ENCODE peak calls at places on chromosomes 4 and X, in ten cellular contexts. One of them, this sample, is unnamed. For H3K4me1, the result is how much of the 10 kb centered on the place peaks cover.

GRCh38 chr4:179596621-179597020 is 2154.4 kb upstream of the AGA start:
- DNase-seq in aorta: no peak
- DNase-seq in right cardiac atrium: no peak
- DNase-seq in mesenchymal stem cell: peak
- DNase-seq in ovary: no peak
- DNase-seq in OCI-LY7: no peak
- DNase-seq in lower lobe of right lung: no peak
- DNase-seq in A549: no peak
- DNase-seq in lung: no peak
- DNase-seq in CD8-positive, alpha-beta memory T cell: no peak
- DNase-seq in this sample: no peak

GRCh38 chr4:20623936-20624335 is 76.3 kb upstream of the PACRGL start:
- DNase-seq in aorta: no peak
- DNase-seq in right cardiac atrium: no peak
- DNase-seq in mesenchymal stem cell: no peak
- DNase-seq in ovary: no peak
- DNase-seq in OCI-LY7: no peak
- DNase-seq in lower lobe of right lung: no peak
- DNase-seq in A549: no peak
- DNase-seq in lung: no peak
- DNase-seq in CD8-positive, alpha-beta memory T cell: no peak
- DNase-seq in this sample: no peak

GRCh38 chr4:177070533-177070932 is 239.1 kb upstream of the NEIL3 start:
- DNase-seq in aorta: no peak
- DNase-seq in right cardiac atrium: no peak
- DNase-seq in mesenchymal stem cell: no peak
- DNase-seq in ovary: no peak
- DNase-seq in OCI-LY7: no peak
- DNase-seq in lower lobe of right lung: no peak
- DNase-seq in A549: no peak
- DNase-seq in lung: no peak
- DNase-seq in CD8-positive, alpha-beta memory T cell: no peak
- DNase-seq in this sample: no peak

GRCh38 chrX:150879855-150880807 is 18.3 kb downstream of the CD99L2 start:
- DNase-seq in aorta: no peak
- DNase-seq in right cardiac atrium: no peak
- DNase-seq in mesenchymal stem cell: no peak
- DNase-seq in ovary: no peak
- DNase-seq in OCI-LY7: no peak
- DNase-seq in lower lobe of right lung: no peak
- DNase-seq in A549: no peak
- DNase-seq in lung: no peak
- DNase-seq in CD8-positive, alpha-beta memory T cell: no peak
- DNase-seq in this sample: no peak

GRCh38 chr4:1401409-1402020 is 4.7 kb downstream of the NKX1-1 start:
- DNase-seq in aorta: peak
- DNase-seq in right cardiac atrium: no peak
- DNase-seq in mesenchymal stem cell: no peak
- DNase-seq in ovary: peak
- DNase-seq in OCI-LY7: no peak
- DNase-seq in lower lobe of right lung: peak
- DNase-seq in A549: no peak
- DNase-seq in lung: no peak
- DNase-seq in CD8-positive, alpha-beta memory T cell: no peak
- DNase-seq in this sample: no peak

GRCh38 chr4:105189855-105190650 is 43.4 kb downstream of the TET2 start:
- DNase-seq in aorta: no peak
- DNase-seq in right cardiac atrium: no peak
- DNase-seq in mesenchymal stem cell: no peak
- DNase-seq in ovary: no peak
- DNase-seq in OCI-LY7: no peak
- DNase-seq in lower lobe of right lung: no peak
- DNase-seq in A549: no peak
- DNase-seq in lung: no peak
- DNase-seq in CD8-positive, alpha-beta memory T cell: no peak
- DNase-seq in this sample: no peak

GRCh38 chr4:35556387-35556786 is 687.9 kb downstream of the ARAP2 start:
- DNase-seq in aorta: no peak
- DNase-seq in right cardiac atrium: no peak
- DNase-seq in mesenchymal stem cell: no peak
- DNase-seq in ovary: no peak
- DNase-seq in OCI-LY7: no peak
- DNase-seq in lower lobe of right lung: no peak
- DNase-seq in A549: no peak
- DNase-seq in lung: no peak
- DNase-seq in CD8-positive, alpha-beta memory T cell: no peak
- DNase-seq in this sample: peak

GRCh38 chrX:20742106-20742505 is 475.4 kb upstream of the RPS6KA3 start:
- DNase-seq in aorta: no peak
- DNase-seq in right cardiac atrium: no peak
- DNase-seq in mesenchymal stem cell: no peak
- DNase-seq in ovary: no peak
- DNase-seq in OCI-LY7: no peak
- DNase-seq in lower lobe of right lung: no peak
- DNase-seq in A549: no peak
- DNase-seq in lung: no peak
- DNase-seq in CD8-positive, alpha-beta memory T cell: no peak
- DNase-seq in this sample: no peak

GRCh38 chr4:186029731-186030421 is 39.1 kb upstream of the TLR3 start:
- DNase-seq in aorta: peak
- DNase-seq in right cardiac atrium: peak
- DNase-seq in mesenchymal stem cell: peak
- DNase-seq in ovary: peak
- DNase-seq in OCI-LY7: no peak
- DNase-seq in lower lobe of right lung: peak
- DNase-seq in A549: no peak
- DNase-seq in lung: peak
- DNase-seq in CD8-positive, alpha-beta memory T cell: no peak
- DNase-seq in this sample: no peak

GRCh38 chrX:145549476-145549875 is 268.2 kb upstream of the SLITRK2 start:
- DNase-seq in aorta: no peak
- DNase-seq in right cardiac atrium: no peak
- DNase-seq in mesenchymal stem cell: no peak
- DNase-seq in ovary: no peak
- DNase-seq in OCI-LY7: no peak
- DNase-seq in lower lobe of right lung: no peak
- DNase-seq in A549: no peak
- DNase-seq in lung: no peak
- DNase-seq in CD8-positive, alpha-beta memory T cell: no peak
- DNase-seq in this sample: no peak

DNA sequence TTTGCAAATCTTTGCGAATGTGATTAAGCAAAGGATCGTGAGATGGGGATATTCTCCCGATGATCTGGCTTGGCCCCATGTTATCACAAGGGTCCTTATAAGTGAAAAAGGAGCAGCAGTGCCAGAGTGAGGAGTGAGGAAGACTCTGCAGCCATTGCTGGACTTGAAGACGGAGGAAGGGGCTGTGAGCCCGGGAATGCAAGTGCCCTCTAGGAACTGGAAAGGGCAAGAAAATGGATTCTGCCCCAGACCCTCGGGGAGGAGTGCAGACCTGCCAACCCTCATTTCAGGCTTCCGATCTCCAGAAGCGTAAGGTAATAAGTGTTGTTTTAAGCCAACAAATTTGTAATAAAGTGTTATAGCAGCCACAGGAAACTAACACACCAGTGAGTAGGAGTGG is 76.3 kb downstream of the EVC start:
- DNase-seq in aorta: no peak
- DNase-seq in right cardiac atrium: no peak
- DNase-seq in mesenchymal stem cell: no peak
- DNase-seq in ovary: no peak
- DNase-seq in OCI-LY7: no peak
- DNase-seq in lower lobe of right lung: no peak
- DNase-seq in A549: no peak
- DNase-seq in lung: no peak
- DNase-seq in CD8-positive, alpha-beta memory T cell: no peak
- DNase-seq in this sample: no peak
- H3K27ac ChIP-seq in aorta: no peak
- H3K27ac ChIP-seq in right cardiac atrium: no peak
- H3K27ac ChIP-seq in mesenchymal stem cell: no peak
- H3K27ac ChIP-seq in ovary: no peak
- H3K27ac ChIP-seq in OCI-LY7: no peak
- H3K27ac ChIP-seq in lower lobe of right lung: no peak
- H3K27ac ChIP-seq in A549: no peak
- H3K27ac ChIP-seq in lung: no peak
- H3K27ac ChIP-seq in CD8-positive, alpha-beta memory T cell: no peak
- H3K27ac ChIP-seq in this sample: no peak

GRCh38 chr4:118989098-118990080 is 100.7 kb downstream of the SYNPO2 start:
- DNase-seq in aorta: no peak
- DNase-seq in right cardiac atrium: no peak
- DNase-seq in mesenchymal stem cell: peak
- DNase-seq in ovary: no peak
- DNase-seq in OCI-LY7: no peak
- DNase-seq in lower lobe of right lung: no peak
- DNase-seq in A549: peak
- DNase-seq in lung: no peak
- DNase-seq in CD8-positive, alpha-beta memory T cell: no peak
- DNase-seq in this sample: peak

GRCh38 chr4:118991686-118992085 is 103.0 kb downstream of the SYNPO2 start:
- DNase-seq in aorta: no peak
- DNase-seq in right cardiac atrium: no peak
- DNase-seq in mesenchymal stem cell: no peak
- DNase-seq in ovary: no peak
- DNase-seq in OCI-LY7: no peak
- DNase-seq in lower lobe of right lung: no peak
- DNase-seq in A549: no peak
- DNase-seq in lung: no peak
- DNase-seq in CD8-positive, alpha-beta memory T cell: no peak
- DNase-seq in this sample: no peak

GRCh38 chr4:118994030-118994429 is 105.4 kb downstream of the SYNPO2 start:
- DNase-seq in aorta: no peak
- DNase-seq in right cardiac atrium: no peak
- DNase-seq in mesenchymal stem cell: peak
- DNase-seq in ovary: peak
- DNase-seq in OCI-LY7: no peak
- DNase-seq in lower lobe of right lung: no peak
- DNase-seq in A549: no peak
- DNase-seq in lung: no peak
- DNase-seq in CD8-positive, alpha-beta memory T cell: no peak
- DNase-seq in this sample: no peak

GRCh38 chr4:118993329-118993728 is 104.7 kb downstream of the SYNPO2 start:
- DNase-seq in aorta: no peak
- DNase-seq in right cardiac atrium: no peak
- DNase-seq in mesenchymal stem cell: no peak
- DNase-seq in ovary: no peak
- DNase-seq in OCI-LY7: no peak
- DNase-seq in lower lobe of right lung: no peak
- DNase-seq in A549: no peak
- DNase-seq in lung: no peak
- DNase-seq in CD8-positive, alpha-beta memory T cell: no peak
- DNase-seq in this sample: no peak

DNA sequence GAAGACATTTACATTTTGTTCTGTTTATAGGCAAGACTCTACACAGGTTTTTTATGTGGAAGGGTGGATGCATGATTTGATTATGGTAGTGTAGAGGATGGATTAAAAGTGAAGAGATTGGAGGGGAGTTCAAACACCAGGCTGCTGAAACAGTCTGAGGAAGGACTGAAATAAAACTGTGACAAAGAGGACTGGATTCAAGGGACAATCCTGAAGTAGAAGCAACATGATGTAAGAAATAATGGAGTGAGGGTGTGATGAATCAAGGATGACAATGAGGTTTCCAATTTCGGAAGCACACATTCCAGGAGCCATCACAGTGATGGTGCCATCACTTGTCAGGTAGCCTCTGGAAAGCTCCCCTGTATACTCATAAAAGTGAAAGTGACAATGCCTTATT is 103.5 kb downstream of the SYNPO2 start:
- DNase-seq in aorta: no peak
- DNase-seq in right cardiac atrium: no peak
- DNase-seq in mesenchymal stem cell: no peak
- DNase-seq in ovary: no peak
- DNase-seq in OCI-LY7: no peak
- DNase-seq in lower lobe of right lung: no peak
- DNase-seq in A549: no peak
- DNase-seq in lung: no peak
- DNase-seq in CD8-positive, alpha-beta memory T cell: no peak
- DNase-seq in this sample: no peak
- H3K4me1 ChIP-seq in aorta: under half
- H3K4me1 ChIP-seq in right cardiac atrium: under half
- H3K4me1 ChIP-seq in mesenchymal stem cell: under half
- H3K4me1 ChIP-seq in ovary: under half
- H3K4me1 ChIP-seq in OCI-LY7: under half
- H3K4me1 ChIP-seq in lower lobe of right lung: under half
- H3K4me1 ChIP-seq in A549: under half
- H3K4me1 ChIP-seq in lung: under half
- H3K4me1 ChIP-seq in CD8-positive, alpha-beta memory T cell: under half
- H3K4me1 ChIP-seq in this sample: under half

GRCh38 chr4:87941537-87942392 is 33.7 kb upstream of the SPP1 start:
- DNase-seq in aorta: no peak
- DNase-seq in right cardiac atrium: no peak
- DNase-seq in mesenchymal stem cell: no peak
- DNase-seq in ovary: no peak
- DNase-seq in OCI-LY7: no peak
- DNase-seq in lower lobe of right lung: no peak
- DNase-seq in A549: no peak
- DNase-seq in lung: no peak
- DNase-seq in CD8-positive, alpha-beta memory T cell: no peak
- DNase-seq in this sample: no peak
- H3K27ac ChIP-seq in aorta: no peak
- H3K27ac ChIP-seq in right cardiac atrium: no peak
- H3K27ac ChIP-seq in mesenchymal stem cell: no peak
- H3K27ac ChIP-seq in ovary: no peak
- H3K27ac ChIP-seq in OCI-LY7: no peak
- H3K27ac ChIP-seq in lower lobe of right lung: no peak
- H3K27ac ChIP-seq in A549: no peak
- H3K27ac ChIP-seq in lung: no peak
- H3K27ac ChIP-seq in CD8-positive, alpha-beta memory T cell: no peak
- H3K27ac ChIP-seq in this sample: no peak

GRCh38 chr4:24164797-24165196 is 274.9 kb upstream of the PPARGC1A start:
- DNase-seq in aorta: no peak
- DNase-seq in right cardiac atrium: no peak
- DNase-seq in mesenchymal stem cell: no peak
- DNase-seq in ovary: no peak
- DNase-seq in OCI-LY7: no peak
- DNase-seq in lower lobe of right lung: no peak
- DNase-seq in A549: no peak
- DNase-seq in lung: no peak
- DNase-seq in CD8-positive, alpha-beta memory T cell: no peak
- DNase-seq in this sample: no peak

GRCh38 chr4:24166501-24166900 is 276.7 kb upstream of the PPARGC1A start:
- DNase-seq in aorta: no peak
- DNase-seq in right cardiac atrium: no peak
- DNase-seq in mesenchymal stem cell: no peak
- DNase-seq in ovary: no peak
- DNase-seq in OCI-LY7: no peak
- DNase-seq in lower lobe of right lung: no peak
- DNase-seq in A549: no peak
- DNase-seq in lung: no peak
- DNase-seq in CD8-positive, alpha-beta memory T cell: no peak
- DNase-seq in this sample: no peak

GRCh38 chr4:24160358-24160757 is 270.5 kb upstream of the PPARGC1A start:
- DNase-seq in aorta: no peak
- DNase-seq in right cardiac atrium: no peak
- DNase-seq in mesenchymal stem cell: no peak
- DNase-seq in ovary: no peak
- DNase-seq in OCI-LY7: no peak
- DNase-seq in lower lobe of right lung: no peak
- DNase-seq in A549: no peak
- DNase-seq in lung: no peak
- DNase-seq in CD8-positive, alpha-beta memory T cell: no peak
- DNase-seq in this sample: peak

GRCh38 chr4:24164054-24164453 is 274.2 kb upstream of the PPARGC1A start:
- DNase-seq in aorta: no peak
- DNase-seq in right cardiac atrium: no peak
- DNase-seq in mesenchymal stem cell: peak
- DNase-seq in ovary: no peak
- DNase-seq in OCI-LY7: no peak
- DNase-seq in lower lobe of right lung: no peak
- DNase-seq in A549: no peak
- DNase-seq in lung: no peak
- DNase-seq in CD8-positive, alpha-beta memory T cell: no peak
- DNase-seq in this sample: no peak

GRCh38 chr4:24163314-24163713 is 273.5 kb upstream of the PPARGC1A start:
- DNase-seq in aorta: no peak
- DNase-seq in right cardiac atrium: no peak
- DNase-seq in mesenchymal stem cell: no peak
- DNase-seq in ovary: no peak
- DNase-seq in OCI-LY7: no peak
- DNase-seq in lower lobe of right lung: no peak
- DNase-seq in A549: no peak
- DNase-seq in lung: no peak
- DNase-seq in CD8-positive, alpha-beta memory T cell: no peak
- DNase-seq in this sample: no peak
- H3K4me1 ChIP-seq in aorta: under half
- H3K4me1 ChIP-seq in right cardiac atrium: under half
- H3K4me1 ChIP-seq in mesenchymal stem cell: under half
- H3K4me1 ChIP-seq in ovary: under half
- H3K4me1 ChIP-seq in OCI-LY7: under half
- H3K4me1 ChIP-seq in lower lobe of right lung: under half
- H3K4me1 ChIP-seq in A549: under half
- H3K4me1 ChIP-seq in lung: under half
- H3K4me1 ChIP-seq in CD8-positive, alpha-beta memory T cell: under half
- H3K4me1 ChIP-seq in this sample: under half

This sample was measured in foreskin keratinocyte.